ENCODE peak calls at places on chromosomes 2 and 18, in seven cellular contexts. U is psoas muscle, R is PC-3, C is HCT116, F is body of pancreas, D is tibial artery, I is adrenal gland. T is an unnamed sample.

GRCh38 chr2:192194065-192194865 is 468 bp downstream of the TMEFF2 start:
- DNase-seq in U (peak; percentile 59), R (no peak), C (no peak), F (peak; percentile 1), D (peak; percentile 64), I (peak; percentile 51), T (peak; percentile 15)

GRCh38 chr2:58025150-58025933 is 21.3 kb upstream of the VRK2 start:
- DNase-seq in U (no peak), R (no peak), C (no peak), F (no peak), D (no peak), I (no peak), T (no peak)

GRCh38 chr18:3930126-3931012 is 480.4 kb downstream of the TGIF1 start:
- DNase-seq in U (no peak), R (no peak), C (no peak), F (no peak), D (no peak), I (no peak), T (no peak)

GRCh38 chr2:98455494-98455976 is 10.9 kb downstream of the INPP4A start:
- DNase-seq in U (no peak), R (no peak), C (no peak), F (no peak), D (no peak), I (no peak), T (no peak)

GRCh38 chr2:135914485-135914884 is 38.2 kb upstream of the MCM6 start:
- DNase-seq in U (no peak), R (peak; percentile 65), C (no peak), F (no peak), D (no peak), I (no peak), T (no peak)

GRCh38 chr18:5440297-5440696 is 103.5 kb downstream of the EPB41L3 start:
- DNase-seq in U (no peak), R (no peak), C (no peak), F (no peak), D (no peak), I (no peak), T (no peak)

GRCh38 chr2:154875999-154876398 is 177.5 kb downstream of the KCNJ3 start:
- DNase-seq in U (no peak), R (no peak), C (no peak), F (no peak), D (no peak), I (no peak), T (no peak)

GRCh38 chr2:11656671-11657101 is 13.3 kb downstream of the NTSR2 start:
- DNase-seq in U (no peak), R (peak; percentile 67), C (no peak), F (no peak), D (no peak), I (no peak), T (peak; percentile 57)

GRCh38 chr2:128600606-128601297 is 282.1 kb upstream of the HS6ST1 start:
- DNase-seq in U (peak; percentile 3), R (no peak), C (no peak), F (no peak), D (peak; percentile 23), I (no peak), T (no peak)

GRCh38 chr2:240302933-240303332 is 132.5 kb upstream of the GPC1 start:
- DNase-seq in U (no peak), R (no peak), C (no peak), F (no peak), D (peak; percentile 41), I (peak; percentile 21), T (no peak)

GRCh38 chr18:80022613-80023012 is 11.6 kb upstream of the RBFA start:
- DNase-seq in U (no peak), R (peak; percentile 7), C (peak; percentile 24), F (no peak), D (no peak), I (no peak), T (peak; percentile 23)

GRCh38 chr18:666177-666576 is 8.7 kb downstream of the TYMS start:
- DNase-seq in U (no peak), R (peak; percentile 15), C (no peak), F (no peak), D (no peak), I (no peak), T (no peak)

GRCh38 chr2:25596506-25596905 is 76.9 kb downstream of the DTNB start:
- DNase-seq in U (no peak), R (no peak), C (no peak), F (no peak), D (no peak), I (no peak), T (no peak)

GRCh38 chr2:223735035-223735640 is 102.2 kb downstream of the AP1S3 start:
- DNase-seq in U (no peak), R (peak; percentile 15), C (no peak), F (no peak), D (no peak), I (no peak), T (peak; percentile 39)

GRCh38 chr2:27370816-27371620 is 602 bp downstream of the SNX17 start:
- DNase-seq in U (peak; percentile 77), R (peak; percentile 50), C (no peak), F (peak; percentile 38), D (no peak), I (peak; percentile 75), T (peak; percentile 71)

GRCh38 chr2:16767789-16768188 is 102.2 kb upstream of the CYRIA start:
- DNase-seq in U (no peak), R (no peak), C (no peak), F (no peak), D (no peak), I (no peak), T (no peak)

GRCh38 chr2:237475704-237476107 is 11.3 kb upstream of the MLPH start:
- DNase-seq in U (no peak), R (peak; percentile 88), C (no peak), F (peak; percentile 36), D (no peak), I (no peak), T (peak; percentile 70)

GRCh38 chr2:204468689-204469429 is 76.4 kb upstream of the PARD3B start:
- DNase-seq in U (no peak), R (peak; percentile 81), C (no peak), F (peak; percentile 16), D (no peak), I (no peak), T (peak; percentile 66)

GRCh38 chr2:224778474-224778877 is 62.3 kb upstream of the CCDC195 start:
- DNase-seq in U (no peak), R (peak; percentile 77), C (peak; percentile 46), F (peak; percentile 55), D (peak; percentile 69), I (peak; percentile 89), T (peak; percentile 67)

GRCh38 chr2:75560022-75560767 is 544 bp downstream of the EVA1A start:
- DNase-seq in U (no peak), R (peak; percentile 61), C (no peak), F (peak; percentile 73), D (no peak), I (no peak), T (peak; percentile 54)

GRCh38 chr2:11681722-11682589 is 12.0 kb upstream of the NTSR2 start:
- DNase-seq in U (peak; percentile 86), R (peak; percentile 78), C (peak; percentile 19), F (peak; percentile 57), D (peak; percentile 47), I (peak; percentile 76), T (peak; percentile 50)

GRCh38 chr2:219119422-219120043 is 41.1 kb downstream of the NHEJ1 start:
- DNase-seq in U (peak; percentile 77), R (peak; percentile 72), C (peak; percentile 27), F (peak; percentile 73), D (no peak), I (peak; percentile 83), T (peak; percentile 67)

GRCh38 chr2:10046899-10047298 is 3.5 kb downstream of the KLF11 start:
- DNase-seq in U (no peak), R (no peak), C (no peak), F (no peak), D (no peak), I (no peak), T (no peak)

GRCh38 chr2:123262856-123263255 is 762.2 kb upstream of the CNTNAP5 start:
- DNase-seq in U (no peak), R (no peak), C (no peak), F (no peak), D (no peak), I (no peak), T (no peak)
- TF ChIP-seq CTCF in U (no peak), R (no peak), C (no peak), F (no peak), D (no peak), I (no peak), T (no peak)

DNA sequence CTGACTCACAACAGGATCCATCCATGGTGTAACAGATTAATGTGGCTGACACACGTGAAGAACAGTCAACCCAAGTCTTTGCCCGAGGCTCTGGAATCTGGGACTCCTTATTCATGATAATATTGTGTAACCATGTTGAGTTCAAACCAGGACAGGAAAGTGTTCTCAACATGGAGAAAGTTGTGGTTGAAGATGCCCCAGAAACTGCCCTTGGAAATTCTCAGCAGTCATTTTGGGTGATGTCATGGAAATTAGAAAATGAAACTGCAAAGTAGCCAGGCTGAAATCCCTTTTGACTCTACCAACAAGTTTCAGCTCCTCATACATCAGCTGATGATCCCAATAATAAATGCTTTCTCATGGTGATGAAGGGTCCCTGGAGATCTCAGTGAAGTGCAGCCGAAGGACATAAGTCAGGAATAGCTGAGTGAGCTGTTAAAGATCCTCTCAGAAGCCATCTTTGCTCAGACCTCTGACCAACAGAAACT is 307.7 kb downstream of the TNS1 start:
- DNase-seq in U (no peak), R (peak; percentile 40), C (no peak), F (no peak), D (no peak), I (peak; percentile 63), T (peak; percentile 94)
- H3K4me3 ChIP-seq in U (no peak overlapping the region), R (no peak overlapping the region), C (no peak overlapping the region), F (no peak overlapping the region), D (no peak overlapping the region), I (no peak overlapping the region), T (no peak overlapping the region)

DNA sequence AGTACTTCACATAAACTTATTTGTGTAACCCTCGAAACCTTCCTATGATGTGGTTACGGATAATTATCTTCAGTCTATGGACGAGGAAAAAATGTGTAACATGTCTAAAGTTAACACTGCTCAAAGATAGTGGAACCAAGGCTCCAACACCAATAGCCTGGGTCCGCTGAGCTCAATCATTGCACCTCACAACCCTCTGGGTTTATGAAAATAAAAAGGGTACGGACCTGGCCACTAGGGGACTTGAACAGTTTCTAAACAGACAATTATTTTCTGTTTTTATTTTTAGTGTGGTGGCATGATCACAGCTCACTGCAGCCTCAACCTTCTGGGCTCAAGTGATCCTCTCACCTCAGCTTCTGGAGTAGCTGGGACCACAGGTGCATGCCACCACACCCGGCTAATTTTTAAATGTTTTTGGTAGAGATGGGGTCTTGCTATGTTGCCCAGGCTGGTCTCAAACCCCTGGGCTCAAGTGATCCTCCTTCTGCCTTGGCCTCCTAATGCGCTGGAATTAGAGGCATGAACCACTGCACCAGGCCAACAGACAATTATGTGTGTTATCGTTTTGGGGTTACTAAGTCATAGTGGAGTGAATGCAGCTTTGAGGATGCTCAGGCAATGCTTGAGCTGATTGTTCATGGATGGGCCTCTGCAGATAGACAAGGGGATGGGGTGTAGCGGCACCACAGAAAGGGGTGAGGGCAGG is 10.1 kb downstream of the CASP8 start:
- DNase-seq in U (no peak), R (no peak), C (no peak), F (no peak), D (no peak), I (no peak), T (no peak)
- TF ChIP-seq CTCF in U (no peak), R (no peak), C (peak; percentile 27), F (no peak), D (no peak), I (no peak), T (no peak)

DNA sequence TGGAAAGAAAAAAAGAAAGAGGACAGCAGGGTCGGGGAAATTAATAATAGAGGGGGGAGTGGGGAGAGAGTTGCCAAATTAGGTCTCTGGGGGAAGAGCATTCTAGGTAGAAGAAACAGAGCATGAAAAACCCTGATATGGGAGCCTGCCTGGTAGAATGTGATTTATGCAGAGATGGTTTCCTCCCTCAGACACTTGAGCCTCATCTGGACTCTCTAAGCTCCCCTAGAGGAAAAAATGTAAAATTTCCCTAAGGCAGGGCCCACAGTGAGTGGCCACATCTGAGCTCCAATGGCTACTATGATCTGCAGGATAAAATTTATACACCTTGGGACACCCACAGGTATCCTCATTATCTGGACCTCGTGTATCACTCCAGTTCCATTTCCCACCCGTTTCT is 20.6 kb upstream of the EPAS1 start:
- DNase-seq in U (no peak), R (no peak), C (no peak), F (no peak), D (no peak), I (no peak), T (peak; percentile 8)
- H3K4me3 ChIP-seq in U (no peak overlapping the region), R (no peak overlapping the region), C (no peak overlapping the region), F (no peak overlapping the region), D (no peak overlapping the region), I (no peak overlapping the region), T (no peak overlapping the region)

T was measured in epithelial cell of esophagus.